ENCODE peak calls at places on chromosomes 5 and 9, in seven cellular contexts. G is esophagus muscularis mucosa; V is Caco-2; B is CD8-positive, alpha-beta memory T cell; F is Peyer's patch; E is psoas muscle; T is endodermal cell. X is an unnamed sample.

GRCh38 chr9:75088646-75089368 is 493 bp downstream of the OSTF1 start:
- DNase-seq in G (peak; percentile 92), V (peak; percentile 6), B (no peak), F (peak; percentile 79), E (peak; percentile 83), T (peak; percentile 74), X (no peak)

GRCh38 chr9:96279927-96280326 is 22.0 kb downstream of the HSD17B3 start:
- DNase-seq in G (no peak), V (peak; percentile 75), B (no peak), F (no peak), E (no peak), T (no peak), X (no peak)

GRCh38 chr5:9622891-9623547 is 7.1 kb downstream of the TAS2R1 start:
- DNase-seq in G (no peak), V (no peak), B (no peak), F (no peak), E (no peak), T (no peak), X (no peak)

GRCh38 chr5:93100976-93101375 is 480.0 kb downstream of the NR2F1-AS1 start:
- DNase-seq in G (no peak), V (no peak), B (no peak), F (no peak), E (no peak), T (no peak), X (no peak)

GRCh38 chr9:90979138-90979551 is 177.5 kb downstream of the SYK start:
- DNase-seq in G (no peak), V (no peak), B (no peak), F (no peak), E (no peak), T (peak; percentile 63), X (no peak)

GRCh38 chr9:12861035-12861434 is 86.2 kb downstream of the LURAP1L start:
- DNase-seq in G (no peak), V (no peak), B (no peak), F (no peak), E (no peak), T (no peak), X (no peak)

GRCh38 chr9:2106666-2107065 is 91.5 kb downstream of the SMARCA2 start:
- DNase-seq in G (no peak), V (no peak), B (no peak), F (no peak), E (no peak), T (no peak), X (no peak)

GRCh38 chr9:108272350-108272899 is 583.4 kb downstream of the ACTL7B start:
- DNase-seq in G (no peak), V (peak; percentile 70), B (no peak), F (peak; percentile 66), E (peak; percentile 68), T (peak; percentile 85), X (peak; percentile 29)

GRCh38 chr9:137303031-137303892 is 1.2 kb upstream of the NRARP start:
- DNase-seq in G (no peak), V (no peak), B (no peak), F (no peak), E (peak; percentile 49), T (peak; percentile 80), X (no peak)

GRCh38 chr5:7983433-7983832 is 114.5 kb downstream of the MTRR start:
- DNase-seq in G (no peak), V (no peak), B (no peak), F (no peak), E (no peak), T (no peak), X (no peak)

GRCh38 chr5:10678236-10678635 is 82.8 kb downstream of the DAP start:
- DNase-seq in G (no peak), V (no peak), B (no peak), F (no peak), E (no peak), T (no peak), X (no peak)

GRCh38 chr9:86713456-86713855 is 233.8 kb downstream of the GAS1 start:
- DNase-seq in G (peak; percentile 7), V (no peak), B (no peak), F (no peak), E (no peak), T (no peak), X (no peak)

GRCh38 chr9:114804504-114804903 is 1.3 kb downstream of the TNFSF15 start:
- DNase-seq in G (no peak), V (peak; percentile 81), B (no peak), F (peak; percentile 81), E (no peak), T (no peak), X (no peak)

GRCh38 chr5:74665246-74665645 is 19.8 kb upstream of the HEXB start:
- DNase-seq in G (no peak), V (no peak), B (no peak), F (no peak), E (no peak), T (no peak), X (no peak)

GRCh38 chr5:140547508-140548299 is at the start of gene EIF4EBP3:
- DNase-seq in G (peak; percentile 99), V (peak; percentile 97), B (peak; percentile 82), F (peak; percentile 98), E (peak; percentile 99), T (peak; percentile 99), X (peak; percentile 93)

DNA sequence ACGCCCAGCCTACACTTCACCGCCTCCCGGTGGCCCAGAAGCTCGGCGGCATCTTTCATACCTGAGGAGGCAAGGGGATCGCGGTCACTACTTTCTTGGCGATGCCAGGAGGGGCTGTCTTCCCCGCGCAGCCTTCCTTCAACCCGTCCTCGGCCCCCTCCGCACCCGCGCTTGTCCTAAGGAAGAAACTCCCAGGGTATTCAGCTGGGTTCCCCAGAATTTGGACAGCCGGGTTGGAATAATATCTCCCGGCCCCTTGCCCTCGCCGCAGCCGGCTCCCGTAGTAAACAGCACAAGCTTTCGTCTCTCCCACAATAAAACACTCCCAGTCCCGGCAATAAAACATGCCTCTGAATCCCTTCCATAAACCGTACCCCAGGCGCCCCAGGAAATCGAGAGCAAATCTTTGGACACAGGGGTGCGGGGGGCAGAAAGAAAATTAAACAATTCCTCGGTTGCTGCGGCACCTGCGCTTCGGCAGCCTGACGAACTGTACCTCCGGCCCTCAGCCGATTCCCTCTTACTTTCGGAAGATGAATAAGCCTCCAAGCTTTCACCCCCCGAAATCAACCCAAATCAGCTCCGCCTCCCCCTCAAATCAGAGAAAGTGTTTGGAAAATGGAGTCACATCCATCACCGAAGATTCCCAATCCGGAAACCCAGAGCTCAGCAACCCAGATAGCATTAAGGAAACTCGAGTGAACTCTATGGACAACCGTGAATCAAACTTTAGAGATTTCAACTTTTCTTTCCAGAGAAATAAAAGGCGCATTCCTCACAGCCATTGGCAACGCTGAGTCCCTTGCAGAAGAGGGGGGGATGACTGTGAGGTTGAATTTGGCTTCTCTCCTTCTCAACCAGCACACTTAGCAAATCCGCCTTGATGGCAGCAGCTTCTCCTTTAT is 1.1 kb downstream of the OTP start:
- DNase-seq in G (no peak), V (no peak), B (no peak), F (no peak), E (no peak), T (peak; percentile 67), X (no peak)
- H3K4me3 ChIP-seq in G (peak overlapping the region; percentile 2), V (no peak overlapping the region), B (no peak overlapping the region), F (no peak overlapping the region), E (peak overlapping the region; percentile 8), T (no peak overlapping the region), X (no peak overlapping the region)

GRCh38 chr5:177175336-177175735 is 41.8 kb downstream of the NSD1 start:
- DNase-seq in G (no peak), V (no peak), B (no peak), F (no peak), E (no peak), T (no peak), X (no peak)

GRCh38 chr5:177179431-177179830 is 45.9 kb downstream of the NSD1 start:
- DNase-seq in G (no peak), V (no peak), B (no peak), F (no peak), E (no peak), T (no peak), X (no peak)

GRCh38 chr5:177171961-177172360 is 38.4 kb downstream of the NSD1 start:
- DNase-seq in G (no peak), V (no peak), B (no peak), F (no peak), E (no peak), T (no peak), X (no peak)

GRCh38 chr5:177178905-177179304 is 45.3 kb downstream of the NSD1 start:
- DNase-seq in G (no peak), V (no peak), B (no peak), F (no peak), E (no peak), T (no peak), X (no peak)

GRCh38 chr5:177176175-177176704 is 42.7 kb downstream of the NSD1 start:
- DNase-seq in G (no peak), V (peak; percentile 8), B (no peak), F (no peak), E (no peak), T (no peak), X (no peak)
- H3K4me1 ChIP-seq in G (peaks cover 9% of the 10 kb centered on the region), V (peaks cover 10% of the 10 kb centered on the region), B (peaks cover 8% of the 10 kb centered on the region), F (no peaks in the 10 kb centered on the region), E (peaks cover 24% of the 10 kb centered on the region), T (no peaks in the 10 kb centered on the region), X (no peaks in the 10 kb centered on the region)

DNA sequence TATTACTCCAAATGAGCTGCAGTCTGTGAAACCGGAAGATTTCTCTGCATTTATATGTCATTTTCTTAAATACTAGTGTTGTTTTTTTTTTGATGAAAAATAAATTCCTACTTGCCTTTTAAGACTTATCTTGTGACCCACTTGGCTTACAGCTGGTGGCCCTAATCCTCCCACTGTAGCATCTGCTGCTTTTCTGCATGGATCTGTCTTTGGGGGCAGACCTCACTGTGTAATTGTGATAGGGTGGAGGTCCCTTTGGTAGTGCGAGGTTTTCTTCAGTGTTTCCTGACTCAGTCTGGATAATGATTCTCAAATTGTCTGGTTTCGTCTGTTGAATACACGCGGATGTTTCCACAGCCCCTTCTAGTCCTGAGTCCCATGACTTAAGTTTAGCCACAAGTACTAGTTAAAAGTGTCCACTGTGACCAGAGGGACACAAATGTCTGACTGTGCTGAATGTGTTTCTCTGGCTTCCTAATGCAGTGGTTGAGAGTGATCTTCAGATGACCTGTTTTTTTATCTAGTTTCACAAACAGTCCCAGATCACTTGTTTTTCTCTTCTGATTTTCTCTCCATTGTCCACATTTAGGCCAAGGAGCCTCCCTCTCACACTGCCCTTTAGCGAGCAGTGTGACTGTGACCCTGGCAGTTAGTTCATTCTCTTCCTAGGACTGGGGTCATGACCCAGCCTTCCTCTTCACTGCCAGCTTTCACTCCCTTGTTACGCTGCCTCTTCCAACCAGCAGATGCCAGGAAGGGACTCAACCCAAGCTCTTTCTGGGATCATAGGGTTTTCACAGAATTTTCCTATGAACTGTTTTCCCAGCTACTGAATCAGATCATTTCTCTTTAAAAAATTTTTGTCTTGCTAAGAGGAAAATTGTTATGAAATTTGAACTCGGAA is 70.6 kb downstream of the LMNB1 start:
- DNase-seq in G (peak; percentile 91), V (no peak), B (no peak), F (no peak), E (no peak), T (peak; percentile 52), X (no peak)
- H3K4me3 ChIP-seq in G (no peak overlapping the region), V (no peak overlapping the region), B (no peak overlapping the region), F (no peak overlapping the region), E (no peak overlapping the region), T (no peak overlapping the region), X (no peak overlapping the region)

DNA sequence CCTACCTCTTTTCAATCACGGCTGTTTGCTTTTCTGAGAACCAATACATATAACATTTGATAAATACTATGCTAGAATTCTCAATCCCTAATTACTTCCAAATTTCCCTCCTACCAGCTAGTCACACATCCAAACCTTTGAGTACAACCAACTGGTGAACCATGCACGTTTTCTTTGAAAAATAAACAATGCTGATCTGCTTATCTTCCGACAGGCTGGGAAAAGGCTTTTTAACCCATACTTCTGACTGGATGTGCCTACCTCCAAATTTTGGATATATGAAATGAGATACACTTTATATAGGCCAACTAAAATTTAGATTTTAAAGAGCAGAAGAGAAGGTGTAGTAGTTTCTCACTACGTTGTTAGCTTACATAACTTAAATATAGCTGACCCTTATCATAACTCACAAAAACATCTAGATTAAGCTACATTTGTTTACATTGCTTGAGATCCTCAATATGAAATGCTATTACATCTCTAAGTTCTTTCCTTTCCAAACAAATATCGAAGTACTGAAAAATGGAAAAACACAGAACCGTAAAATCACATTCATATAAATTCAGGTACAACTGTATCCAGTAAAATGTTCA is 2.1 kb downstream of the NR3C1 start:
- DNase-seq in G (no peak), V (no peak), B (no peak), F (no peak), E (no peak), T (no peak), X (no peak)
- H3K4me1 ChIP-seq in G (peaks cover 9% of the 10 kb centered on the region), V (no peaks in the 10 kb centered on the region), B (peaks cover 46% of the 10 kb centered on the region), F (peaks cover 26% of the 10 kb centered on the region), E (peaks cover 5% of the 10 kb centered on the region), T (peaks cover 7% of the 10 kb centered on the region), X (peaks cover 2% of the 10 kb centered on the region)

X was measured in iPS DF 6.9.